ENCODE peak calls at places on chromosomes 3 and 15, in nine cellular contexts. R, F, W, K, C, L, E, Y and X are unnamed samples.

GRCh38 chr3:121490161-121490560 is 55.6 kb downstream of the POLQ start:
- DNase-seq in F (no peak), R (no peak), E (no peak), C (no peak), Y (no peak), K (no peak), W (no peak), L (no peak), X (no peak)

GRCh38 chr15:51114437-51115119 is 19.9 kb upstream of the TNFAIP8L3 start:
- DNase-seq in E (no peak), F (peak), W (no peak), Y (peak), L (no peak), C (no peak), K (no peak), R (no peak), X (no peak)

GRCh38 chr15:71654714-71655174 is 155.6 kb upstream of the NR2E3 start:
- DNase-seq in R (no peak), L (no peak), F (no peak), Y (no peak), K (no peak), E (no peak), C (no peak), W (no peak), X (no peak)

GRCh38 chr3:128084675-128085021 is 32.4 kb downstream of the SEC61A1 start:
- DNase-seq in Y (no peak), E (no peak), C (no peak), K (no peak), L (no peak), F (no peak), R (peak), W (no peak), X (no peak)

GRCh38 chr3:44982817-44983216 is 6.8 kb downstream of the EXOSC7 start:
- DNase-seq in R (no peak), K (no peak), E (no peak), Y (no peak), F (no peak), W (no peak), C (no peak), L (no peak), X (no peak)

GRCh38 chr3:152258448-152259302 is 10.1 kb upstream of the MBNL1 start:
- DNase-seq in W (peak), L (peak), F (peak), R (peak), C (peak), Y (peak), E (no peak), K (no peak), X (peak)

GRCh38 chr15:75947117-75947516 is 43.4 kb downstream of the FBXO22 start:
- DNase-seq in R (no peak), F (no peak), E (no peak), W (no peak), L (peak), Y (peak), K (no peak), C (no peak), X (peak)

GRCh38 chr3:133927543-133928066 is 31.9 kb upstream of the RAB6B start:
- DNase-seq in C (peak), F (no peak), E (peak), Y (peak), R (peak), L (no peak), K (peak), W (peak), X (no peak)

GRCh38 chr3:18135083-18135814 is 289.9 kb downstream of the SATB1 start:
- DNase-seq in W (no peak), C (no peak), K (no peak), L (no peak), R (no peak), F (no peak), Y (no peak), E (no peak), X (no peak)

GRCh38 chr15:49103002-49103401 is 52.4 kb downstream of the COPS2 start:
- DNase-seq in R (no peak), F (no peak), C (no peak), W (no peak), K (no peak), E (no peak), Y (no peak), L (no peak), X (no peak)

GRCh38 chr3:182486459-182486858 is 306.8 kb upstream of the ATP11B start:
- DNase-seq in K (no peak), E (no peak), L (no peak), C (no peak), W (no peak), F (no peak), R (no peak), Y (peak), X (no peak)

GRCh38 chr3:71713041-71713440 is 12.2 kb downstream of the EIF4E3 start:
- DNase-seq in K (no peak), C (no peak), F (no peak), R (no peak), W (no peak), E (no peak), Y (no peak), L (no peak), X (no peak)